ENCODE peak calls at places on chromosomes 5 and 9, in seven cellular contexts. Q is BJ, Z is cardiac fibroblast, L is psoas muscle, B is kidney epithelial cell, H is foreskin fibroblast, X is fibroblast of lung. R is an unnamed sample.

GRCh38 chr9:107638922-107639321 is 149.4 kb upstream of the KLF4 start:
- DNase-seq in Q (peak), Z (peak), L (peak), B (no peak), H (peak), X (peak), R (no peak)

GRCh38 chr5:135215617-135215995 is 181.6 kb upstream of the PITX1 start:
- DNase-seq in Q (no peak), Z (no peak), L (no peak), B (no peak), H (no peak), X (no peak), R (no peak)

GRCh38 chr5:9288234-9288633 is 257.6 kb downstream of the SEMA5A start:
- DNase-seq in Q (no peak), Z (no peak), L (no peak), B (no peak), H (no peak), X (no peak), R (no peak)

GRCh38 chr9:84669293-84670105 is at the start of gene NTRK2:
- DNase-seq in Q (peak), Z (peak), L (peak), B (no peak), H (peak), X (peak), R (no peak)

GRCh38 chr9:8869812-8870211 is 1070.2 kb upstream of the DMAC1 start:
- DNase-seq in Q (no peak), Z (no peak), L (no peak), B (no peak), H (no peak), X (no peak), R (no peak)

GRCh38 chr5:156431956-156432829 is 105.2 kb downstream of the SGCD start:
- DNase-seq in Q (no peak), Z (no peak), L (peak), B (no peak), H (no peak), X (no peak), R (no peak)

GRCh38 chr9:133888048-133888778 is 103.9 kb downstream of the VAV2 start:
- DNase-seq in Q (no peak), Z (no peak), L (no peak), B (no peak), H (no peak), X (no peak), R (no peak)

GRCh38 chr5:76025069-76025468 is 58.1 kb upstream of the SV2C start:
- DNase-seq in Q (no peak), Z (no peak), L (no peak), B (no peak), H (no peak), X (no peak), R (no peak)

GRCh38 chr9:75265525-75265972 is 177.2 kb downstream of the OSTF1 start:
- DNase-seq in Q (no peak), Z (peak), L (no peak), B (no peak), H (peak), X (peak), R (peak)

GRCh38 chr9:86893811-86894490 is 53.4 kb downstream of the GAS1 start:
- DNase-seq in Q (no peak), Z (no peak), L (no peak), B (no peak), H (peak), X (no peak), R (no peak)

GRCh38 chr5:65329266-65329665 is 152.5 kb downstream of the ADAMTS6 start:
- DNase-seq in Q (no peak), Z (peak), L (no peak), B (no peak), H (peak), X (peak), R (no peak)

GRCh38 chr5:44183312-44183711 is 205.9 kb downstream of the FGF10 start:
- DNase-seq in Q (no peak), Z (no peak), L (no peak), B (no peak), H (no peak), X (no peak), R (no peak)

GRCh38 chr5:91307023-91307422 is 76.1 kb downstream of the ARRDC3 start:
- DNase-seq in Q (peak), Z (peak), L (peak), B (no peak), H (peak), X (peak), R (no peak)

GRCh38 chr9:134917431-134918373 is at the start of gene FCN1:
- DNase-seq in Q (no peak), Z (no peak), L (peak), B (no peak), H (no peak), X (no peak), R (no peak)

GRCh38 chr5:150505041-150505511 is 2.9 kb upstream of the NDST1 start:
- DNase-seq in Q (no peak), Z (no peak), L (peak), B (no peak), H (no peak), X (no peak), R (no peak)

GRCh38 chr5:79464695-79465332 is 49.1 kb downstream of the HOMER1 start:
- DNase-seq in Q (no peak), Z (peak), L (no peak), B (no peak), H (peak), X (peak), R (no peak)

GRCh38 chr5:1782385-1783213 is 17.0 kb downstream of the MRPL36 start:
- DNase-seq in Q (no peak), Z (no peak), L (no peak), B (no peak), H (no peak), X (no peak), R (no peak)

GRCh38 chr5:151253604-151253948 is 591 bp downstream of the GM2A start:
- DNase-seq in Q (no peak), Z (no peak), L (no peak), B (no peak), H (peak), X (no peak), R (no peak)

GRCh38 chr5:134114886-134115805 is 665 bp downstream of the TCF7 start:
- DNase-seq in Q (no peak), Z (no peak), L (no peak), B (no peak), H (no peak), X (no peak), R (no peak)

GRCh38 chr9:33690156-33690908 is 105.0 kb upstream of the PRSS3 start:
- DNase-seq in Q (no peak), Z (no peak), L (no peak), B (no peak), H (no peak), X (no peak), R (no peak)

GRCh38 chr9:130383979-130384676 is 60.6 kb upstream of the ASS1 start:
- DNase-seq in Q (no peak), Z (no peak), L (no peak), B (no peak), H (no peak), X (no peak), R (no peak)

GRCh38 chr5:180020176-180020575 is 51.4 kb downstream of the RNF130 start:
- DNase-seq in Q (no peak), Z (no peak), L (no peak), B (no peak), H (no peak), X (no peak), R (no peak)

GRCh38 chr5:113119271-113119924 is 142.8 kb downstream of the DCP2 start:
- DNase-seq in Q (no peak), Z (peak), L (peak), B (no peak), H (peak), X (peak), R (no peak)

GRCh38 chr9:106954562-106954961 is 91.6 kb downstream of the ZNF462 start:
- DNase-seq in Q (no peak), Z (no peak), L (no peak), B (no peak), H (peak), X (no peak), R (no peak)

GRCh38 chr5:172775326-172776234 is 4.6 kb upstream of the DUSP1 start:
- DNase-seq in Q (no peak), Z (peak), L (peak), B (no peak), H (peak), X (peak), R (no peak)

GRCh38 chr5:98586581-98586980 is 186.9 kb upstream of the RGMB start:
- DNase-seq in Q (no peak), Z (no peak), L (no peak), B (no peak), H (no peak), X (no peak), R (no peak)

GRCh38 chr5:21452429-21452828 is 1400.7 kb downstream of the CDH12 start:
- DNase-seq in Q (no peak), Z (peak), L (no peak), B (no peak), H (peak), X (peak), R (no peak)

GRCh38 chr9:133119039-133119438 is 2.0 kb downstream of the RALGDS start:
- DNase-seq in Q (no peak), Z (no peak), L (peak), B (no peak), H (no peak), X (no peak), R (no peak)

GRCh38 chr5:42840279-42840678 is 28.6 kb upstream of the SELENOP start:
- DNase-seq in Q (peak), Z (peak), L (peak), B (peak), H (peak), X (peak), R (peak)

GRCh38 chr9:87469833-87470465 is 27.7 kb upstream of the DAPK1 start:
- DNase-seq in Q (no peak), Z (no peak), L (no peak), B (no peak), H (no peak), X (no peak), R (no peak)

GRCh38 chr9:70255521-70255920 is 3.3 kb upstream of the SMC5 start:
- DNase-seq in Q (no peak), Z (no peak), L (no peak), B (no peak), H (peak), X (peak), R (no peak)

GRCh38 chr9:3525088-3525835 is 539 bp downstream of the RFX3 start:
- DNase-seq in Q (no peak), Z (peak), L (peak), B (no peak), H (peak), X (no peak), R (no peak)

GRCh38 chr5:135323701-135324132 is 75.3 kb downstream of the MACROH2A1 start:
- DNase-seq in Q (no peak), Z (no peak), L (no peak), B (no peak), H (no peak), X (no peak), R (no peak)

GRCh38 chr5:64210866-64211265 is 45.2 kb downstream of the RNF180 start:
- DNase-seq in Q (peak), Z (peak), L (no peak), B (peak), H (peak), X (peak), R (peak)

GRCh38 chr9:132333556-132333955 is 21.2 kb downstream of the SETX start:
- DNase-seq in Q (no peak), Z (no peak), L (no peak), B (no peak), H (no peak), X (no peak), R (no peak)

GRCh38 chr5:95712347-95712958 is 18.7 kb upstream of the RHOBTB3 start:
- DNase-seq in Q (peak), Z (peak), L (no peak), B (peak), H (peak), X (peak), R (no peak)

GRCh38 chr9:135968601-135969000 is 7.4 kb upstream of the UBAC1 start:
- DNase-seq in Q (no peak), Z (peak), L (no peak), B (no peak), H (no peak), X (no peak), R (no peak)

GRCh38 chr5:61631438-61631941 is 299.4 kb downstream of the ZSWIM6 start:
- DNase-seq in Q (no peak), Z (peak), L (peak), B (no peak), H (peak), X (peak), R (peak)

GRCh38 chr5:128236334-128236733 is 152.8 kb downstream of the SLC12A2 start:
- DNase-seq in Q (no peak), Z (no peak), L (no peak), B (no peak), H (no peak), X (no peak), R (no peak)

GRCh38 chr5:40841068-40841805 is at the start of gene CARD6:
- DNase-seq in Q (no peak), Z (peak), L (no peak), B (no peak), H (peak), X (peak), R (no peak)
- H3K4me3 ChIP-seq in Q (peak), Z (peak), L (peak), B (peak), H (peak), X (peak), R (peak)

GRCh38 chr5:147699496-147700088 is 82.9 kb downstream of the JAKMIP2 start:
- DNase-seq in Q (no peak), Z (no peak), L (no peak), B (no peak), H (no peak), X (no peak), R (no peak)

GRCh38 chr5:147693238-147693637 is 89.3 kb downstream of the JAKMIP2 start:
- DNase-seq in Q (no peak), Z (no peak), L (no peak), B (no peak), H (no peak), X (no peak), R (no peak)

GRCh38 chr5:147701468-147701867 is 81.1 kb downstream of the JAKMIP2 start:
- DNase-seq in Q (no peak), Z (no peak), L (no peak), B (no peak), H (no peak), X (no peak), R (no peak)

GRCh38 chr5:147697380-147697779 is 85.1 kb downstream of the JAKMIP2 start:
- DNase-seq in Q (no peak), Z (no peak), L (no peak), B (no peak), H (no peak), X (no peak), R (no peak)
- H3K4me3 ChIP-seq in Q (no peak), Z (no peak), L (no peak), B (no peak), H (no peak), X (no peak), R (no peak)

DNA sequence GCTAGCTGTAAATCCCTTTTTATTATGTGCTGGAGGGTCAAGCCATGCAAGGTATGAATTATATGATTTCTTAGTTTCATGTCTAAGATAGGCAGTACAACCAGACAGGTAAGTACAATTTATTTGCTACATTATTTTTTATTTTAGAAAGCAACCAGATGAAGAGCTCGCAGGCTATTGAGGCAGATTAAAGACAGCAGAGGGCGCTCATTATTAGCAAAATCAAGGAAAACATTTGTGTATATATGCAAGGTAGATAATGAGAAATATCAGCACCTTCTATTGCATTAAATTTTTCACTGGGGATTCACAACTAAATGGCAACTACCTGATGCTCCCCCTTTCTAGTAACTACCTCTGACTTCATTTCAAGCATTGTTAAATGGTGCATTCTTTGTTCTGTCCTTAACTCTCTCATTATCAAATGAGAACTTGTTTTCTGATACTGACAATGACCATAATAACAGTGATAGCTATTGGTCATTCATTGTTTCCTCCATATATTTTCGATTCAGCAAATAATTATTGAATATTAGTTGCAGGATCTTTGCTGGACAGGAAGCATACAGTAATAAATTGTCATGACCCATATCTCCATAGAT is 8.6 kb downstream of the SCGB3A2 start:
- DNase-seq in Q (no peak), Z (peak), L (no peak), B (no peak), H (peak), X (peak), R (no peak)
- H3K4me3 ChIP-seq in Q (no peak), Z (no peak), L (no peak), B (no peak), H (no peak), X (no peak), R (no peak)

DNA sequence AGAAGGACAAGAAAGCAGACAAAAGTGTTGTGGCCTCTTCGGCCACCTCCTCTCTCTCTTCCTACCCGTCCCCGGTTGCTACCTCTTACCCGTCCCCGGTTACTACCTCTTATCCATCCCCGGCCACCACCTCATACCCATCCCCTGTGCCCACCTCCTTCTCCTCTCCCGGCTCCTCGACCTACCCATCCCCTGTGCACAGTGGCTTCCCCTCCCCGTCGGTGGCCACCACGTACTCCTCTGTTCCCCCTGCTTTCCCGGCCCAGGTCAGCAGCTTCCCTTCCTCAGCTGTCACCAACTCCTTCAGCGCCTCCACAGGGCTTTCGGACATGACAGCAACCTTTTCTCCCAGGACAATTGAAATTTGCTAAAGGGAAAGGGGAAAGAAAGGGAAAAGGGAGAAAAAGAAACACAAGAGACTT is 2.4 kb downstream of the EGR1 start:
- DNase-seq in Q (no peak), Z (no peak), L (no peak), B (no peak), H (no peak), X (no peak), R (no peak)
- H3K4me3 ChIP-seq in Q (peak), Z (peak), L (peak), B (peak), H (peak), X (peak), R (peak)

GRCh38 chr5:107426209-107426608 is 244.5 kb downstream of the EFNA5 start:
- DNase-seq in Q (no peak), Z (no peak), L (no peak), B (no peak), H (no peak), X (no peak), R (no peak)
- H3K4me3 ChIP-seq in Q (no peak), Z (no peak), L (no peak), B (no peak), H (no peak), X (no peak), R (no peak)